ENCODE peak calls at places on chromosome 11, in eight cellular contexts. N, E, Y, O, L, A, S and P are unnamed samples.
A peak's percentile ranks its signal among the peaks of the same experiment; 100 is the strongest.

GRCh38 chr11:114050258-114050927 is 9.1 kb upstream of the ZBTB16 start:
- DNase-seq in N (no peak), E (no peak), Y (no peak), O (peak; percentile 75), L (no peak), A (no peak), S (no peak), P (no peak)

GRCh38 chr11:69165775-69166174 is 10.0 kb downstream of the SMIM38 start:
- DNase-seq in N (no peak), E (no peak), Y (no peak), O (no peak), L (no peak), A (no peak), S (no peak), P (no peak)

GRCh38 chr11:111846640-111847039 is 24.7 kb downstream of the ALG9 start:
- DNase-seq in N (no peak), E (peak; percentile 68), Y (no peak), O (peak; percentile 49), L (peak; percentile 72), A (no peak), S (peak; percentile 59), P (no peak)

GRCh38 chr11:5291207-5291838 is 10.4 kb downstream of the OR51B4 start:
- DNase-seq in N (no peak), E (peak; percentile 24), Y (no peak), O (no peak), L (peak; percentile 46), A (no peak), S (peak; percentile 76), P (peak; percentile 20)

GRCh38 chr11:1679881-1680280 is 17.1 kb upstream of the KRTAP5-6 start:
- DNase-seq in N (no peak), E (no peak), Y (no peak), O (no peak), L (no peak), A (no peak), S (peak; percentile 21), P (no peak)

GRCh38 chr11:2511421-2512369 is 66.9 kb downstream of the KCNQ1 start:
- DNase-seq in N (no peak), E (no peak), Y (peak; percentile 49), O (peak; percentile 11), L (no peak), A (peak; percentile 40), S (peak; percentile 71), P (no peak)

GRCh38 chr11:85737738-85738137 is 51.7 kb upstream of the CCDC89 start:
- DNase-seq in N (no peak), E (peak; percentile 32), Y (no peak), O (no peak), L (peak; percentile 33), A (no peak), S (no peak), P (no peak)

GRCh38 chr11:131704682-131705081 is 334.3 kb downstream of the NTM start:
- DNase-seq in N (no peak), E (no peak), Y (no peak), O (no peak), L (no peak), A (no peak), S (no peak), P (no peak)

GRCh38 chr11:8597182-8597581 is 3.2 kb upstream of the STK33 start:
- DNase-seq in N (no peak), E (peak; percentile 20), Y (no peak), O (no peak), L (peak; percentile 37), A (no peak), S (peak; percentile 79), P (no peak)

DNA sequence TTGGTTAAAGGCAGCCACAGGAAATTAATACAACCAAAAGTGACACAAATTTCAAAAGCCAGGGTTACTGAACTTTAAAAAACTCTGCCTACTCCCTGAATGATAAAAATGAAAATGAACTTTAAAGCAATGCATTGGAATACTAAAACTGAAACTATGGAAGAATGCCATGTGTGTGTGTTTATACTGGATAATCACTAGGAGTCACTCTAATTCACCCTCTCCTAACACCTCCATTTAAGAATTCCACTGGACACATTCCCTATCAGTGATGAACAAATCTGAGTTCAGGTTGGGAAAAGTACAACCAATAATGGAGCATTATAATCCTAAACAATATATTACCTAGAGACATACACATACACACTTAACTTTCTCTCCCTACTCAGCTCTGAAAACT is 27.5 kb upstream of the PLAAT3 start:
- DNase-seq in N (no peak), E (no peak), Y (no peak), O (no peak), L (no peak), A (no peak), S (no peak), P (no peak)
- TF ChIP-seq CTCF in N (no peak), E (no peak), Y (peak; percentile 33), O (no peak), L (peak; percentile 47), A (no peak), S (peak; percentile 26), P (no peak)

GRCh38 chr11:75375626-75376025 is 23.7 kb upstream of the RPS3 start:
- DNase-seq in N (no peak), E (no peak), Y (no peak), O (no peak), L (no peak), A (no peak), S (no peak), P (no peak)

GRCh38 chr11:75380245-75380644 is 19.1 kb upstream of the RPS3 start:
- DNase-seq in N (no peak), E (no peak), Y (no peak), O (no peak), L (no peak), A (no peak), S (no peak), P (no peak)

GRCh38 chr11:75374646-75375045 is 23.2 kb upstream of the ARRB1 start:
- DNase-seq in N (no peak), E (no peak), Y (no peak), O (no peak), L (no peak), A (no peak), S (no peak), P (no peak)

GRCh38 chr11:75371930-75372876 is 20.7 kb upstream of the ARRB1 start:
- DNase-seq in N (no peak), E (no peak), Y (no peak), O (no peak), L (peak; percentile 97), A (no peak), S (no peak), P (no peak)

DNA sequence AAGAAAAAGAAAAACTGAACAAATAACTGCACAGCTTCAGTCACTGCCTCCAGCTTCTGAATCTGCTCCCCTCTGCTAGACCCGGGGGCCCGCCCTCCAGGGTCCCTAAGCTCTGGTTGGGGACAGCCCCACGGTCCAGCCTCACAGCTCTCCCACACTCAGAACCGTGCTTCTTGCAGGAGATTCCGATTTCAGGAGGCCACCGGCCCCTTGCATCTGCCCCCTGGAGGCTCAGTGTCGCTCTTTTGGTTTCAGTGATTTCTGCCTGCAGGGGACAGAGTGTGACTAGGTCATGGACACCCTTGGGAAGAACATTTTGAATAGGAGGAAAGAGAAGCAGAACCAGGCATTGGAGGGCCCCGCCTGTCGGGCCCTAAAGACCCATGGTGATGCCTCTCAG is 23.1 kb upstream of the RPS3 start:
- DNase-seq in N (no peak), E (peak; percentile 60), Y (no peak), O (no peak), L (peak; percentile 15), A (no peak), S (no peak), P (no peak)
- H3K4me3 ChIP-seq in N (no peak overlapping the region), E (no peak overlapping the region), Y (no peak overlapping the region), O (no peak overlapping the region), L (no peak overlapping the region), A (no peak overlapping the region), S (no peak overlapping the region), P (no peak overlapping the region)

GRCh38 chr11:65891180-65892136 is 985 bp downstream of the CCDC85B start:
- DNase-seq in N (peak; percentile 59), E (peak; percentile 84), Y (no peak), O (peak; percentile 59), L (peak; percentile 95), A (peak; percentile 80), S (peak; percentile 86), P (no peak)
- TF ChIP-seq CTCF in N (peak; percentile 64), E (peak; percentile 53), Y (peak; percentile 35), O (peak; percentile 48), L (peak; percentile 68), A (peak; percentile 67), S (peak; percentile 26), P (peak; percentile 35)

GRCh38 chr11:47378836-47379170 is 456 bp upstream of the SPI1 start:
- DNase-seq in N (no peak), E (no peak), Y (no peak), O (no peak), L (no peak), A (no peak), S (peak; percentile 69), P (no peak)
- H3K4me3 ChIP-seq in N (peak overlapping the region; percentile 82), E (peak overlapping the region; percentile 90), Y (no peak overlapping the region), O (no peak overlapping the region), L (no peak overlapping the region), A (no peak overlapping the region), S (no peak overlapping the region), P (no peak overlapping the region)